ENCODE peak calls at places on chromosome 11, in four cellular contexts. Z is PC-9, E is right cardiac atrium, Q is RWPE1. C is an unnamed sample.

GRCh38 chr11:113896156-113896879 is 8.3 kb upstream of the HTR3B start:
- DNase-seq in Z (no peak), E (peak), Q (peak), C (no peak)

GRCh38 chr11:123137496-123138270 is 57.4 kb downstream of the CLMP start:
- DNase-seq in Z (no peak), E (peak), Q (no peak), C (no peak)

GRCh38 chr11:30511408-30511807 is 74.7 kb downstream of the MPPED2 start:
- DNase-seq in Z (no peak), E (no peak), Q (no peak), C (no peak)

GRCh38 chr11:43278302-43278956 is 33.4 kb upstream of the API5 start:
- DNase-seq in Z (no peak), E (no peak), Q (peak), C (no peak)

GRCh38 chr11:316891-317291 is 3.1 kb downstream of the IFITM1 start:
- DNase-seq in Z (no peak), E (no peak), Q (no peak), C (no peak)

GRCh38 chr11:43738600-43739409 is 58.3 kb downstream of the HSD17B12 start:
- DNase-seq in Z (peak), E (no peak), Q (peak), C (peak)

GRCh38 chr11:128531588-128531987 is 55.8 kb downstream of the ETS1 start:
- DNase-seq in Z (no peak), E (no peak), Q (no peak), C (no peak)

GRCh38 chr11:69985654-69986420 is 92.3 kb upstream of the ANO1 start:
- DNase-seq in Z (no peak), E (no peak), Q (no peak), C (no peak)

GRCh38 chr11:130118636-130119387 is 40.8 kb upstream of the ST14 start:
- DNase-seq in Z (no peak), E (no peak), Q (no peak), C (no peak)

GRCh38 chr11:8277691-8278090 is 14.0 kb upstream of the LMO1 start:
- DNase-seq in Z (no peak), E (no peak), Q (no peak), C (no peak)

GRCh38 chr11:35145249-35145648 is 6.3 kb downstream of the CD44 start:
- DNase-seq in Z (peak), E (no peak), Q (no peak), C (no peak)

GRCh38 chr11:64643258-64643881 is 52.4 kb downstream of the SLC22A12 start:
- DNase-seq in Z (no peak), E (peak), Q (no peak), C (no peak)

GRCh38 chr11:3087821-3088800 is 30.9 kb upstream of the CARS1 start:
- DNase-seq in Z (peak), E (no peak), Q (peak), C (no peak)

GRCh38 chr11:46119352-46120216 is 1.7 kb downstream of the PHF21A start:
- DNase-seq in Z (peak), E (peak), Q (peak), C (no peak)

GRCh38 chr11:62508336-62509058 is 38.1 kb downstream of the AHNAK start:
- DNase-seq in Z (peak), E (peak), Q (no peak), C (no peak)

GRCh38 chr11:92204731-92205130 is 19.9 kb upstream of the FAT3 start:
- DNase-seq in Z (no peak), E (peak), Q (no peak), C (no peak)

GRCh38 chr11:72707032-72707431 is 32.8 kb upstream of the PDE2A start:
- DNase-seq in Z (no peak), E (peak), Q (no peak), C (no peak)

GRCh38 chr11:83557638-83558037 is 271.5 kb upstream of the CCDC90B start:
- DNase-seq in Z (no peak), E (no peak), Q (no peak), C (no peak)

GRCh38 chr11:35077709-35078695 is 61.0 kb upstream of the CD44 start:
- DNase-seq in Z (peak), E (no peak), Q (peak), C (no peak)

GRCh38 chr11:32891657-32892354 is 805 bp upstream of the QSER1 start:
- DNase-seq in Z (no peak), E (no peak), Q (no peak), C (no peak)

GRCh38 chr11:2719831-2720603 is 20.2 kb upstream of the KCNQ1OT1 start:
- DNase-seq in Z (no peak), E (peak), Q (no peak), C (no peak)

GRCh38 chr11:29448246-29448877 is 568.5 kb downstream of the KCNA4 start:
- DNase-seq in Z (no peak), E (peak), Q (peak), C (no peak)

GRCh38 chr11:77455740-77456139 is 18.2 kb downstream of the PAK1 start:
- DNase-seq in Z (no peak), E (no peak), Q (no peak), C (no peak)

DNA sequence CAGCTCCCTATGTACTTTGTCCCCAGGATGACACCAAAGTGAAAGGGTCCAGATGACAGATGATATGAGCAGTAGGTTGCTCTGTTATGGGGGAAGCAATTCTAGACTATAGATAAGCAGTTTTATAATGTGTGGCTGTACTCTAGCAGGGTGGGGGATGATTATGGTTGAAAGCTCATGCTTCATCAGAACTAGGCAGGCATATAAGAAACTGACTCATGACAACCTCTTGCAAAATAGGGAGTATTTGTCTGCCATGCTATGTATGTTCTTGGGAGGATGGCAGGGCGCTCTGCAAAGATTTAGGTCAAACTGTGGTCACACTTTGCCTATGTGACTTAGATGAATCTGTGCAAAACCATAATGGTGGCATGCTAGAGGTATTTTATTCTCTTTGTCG is 158.3 kb upstream of the ZBED5 start:
- DNase-seq in Z (no peak), E (no peak), Q (no peak), C (no peak)
- H3K27ac ChIP-seq in Z (no peak), E (no peak), Q (no peak), C (no peak)

GRCh38 chr11:66555416-66555815 is 8.7 kb downstream of the ACTN3 start:
- DNase-seq in Z (no peak), E (no peak), Q (no peak), C (no peak)
- H3K27ac ChIP-seq in Z (no peak), E (no peak), Q (no peak), C (no peak)

GRCh38 chr11:20022363-20023081 is 137.8 kb downstream of the DBX1 start:
- DNase-seq in Z (no peak), E (peak), Q (no peak), C (no peak)

GRCh38 chr11:20021212-20021611 is 139.1 kb downstream of the DBX1 start:
- DNase-seq in Z (no peak), E (no peak), Q (no peak), C (no peak)

GRCh38 chr11:20024172-20024935 is 135.9 kb downstream of the DBX1 start:
- DNase-seq in Z (no peak), E (peak), Q (no peak), C (no peak)

GRCh38 chr11:20021771-20022362 is 138.4 kb downstream of the DBX1 start:
- DNase-seq in Z (no peak), E (no peak), Q (no peak), C (no peak)

GRCh38 chr11:20023082-20023426 is 137.2 kb downstream of the DBX1 start:
- DNase-seq in Z (no peak), E (no peak), Q (no peak), C (no peak)
- H3K27ac ChIP-seq in Z (no peak), E (no peak), Q (peak), C (peak)

GRCh38 chr11:76410771-76411423 is 29.8 kb downstream of the GVQW3 start:
- DNase-seq in Z (no peak), E (no peak), Q (no peak), C (no peak)

GRCh38 chr11:76408171-76408965 is 27.2 kb downstream of the GVQW3 start:
- DNase-seq in Z (no peak), E (no peak), Q (no peak), C (no peak)
- H3K27ac ChIP-seq in Z (no peak), E (no peak), Q (no peak), C (no peak)

DNA sequence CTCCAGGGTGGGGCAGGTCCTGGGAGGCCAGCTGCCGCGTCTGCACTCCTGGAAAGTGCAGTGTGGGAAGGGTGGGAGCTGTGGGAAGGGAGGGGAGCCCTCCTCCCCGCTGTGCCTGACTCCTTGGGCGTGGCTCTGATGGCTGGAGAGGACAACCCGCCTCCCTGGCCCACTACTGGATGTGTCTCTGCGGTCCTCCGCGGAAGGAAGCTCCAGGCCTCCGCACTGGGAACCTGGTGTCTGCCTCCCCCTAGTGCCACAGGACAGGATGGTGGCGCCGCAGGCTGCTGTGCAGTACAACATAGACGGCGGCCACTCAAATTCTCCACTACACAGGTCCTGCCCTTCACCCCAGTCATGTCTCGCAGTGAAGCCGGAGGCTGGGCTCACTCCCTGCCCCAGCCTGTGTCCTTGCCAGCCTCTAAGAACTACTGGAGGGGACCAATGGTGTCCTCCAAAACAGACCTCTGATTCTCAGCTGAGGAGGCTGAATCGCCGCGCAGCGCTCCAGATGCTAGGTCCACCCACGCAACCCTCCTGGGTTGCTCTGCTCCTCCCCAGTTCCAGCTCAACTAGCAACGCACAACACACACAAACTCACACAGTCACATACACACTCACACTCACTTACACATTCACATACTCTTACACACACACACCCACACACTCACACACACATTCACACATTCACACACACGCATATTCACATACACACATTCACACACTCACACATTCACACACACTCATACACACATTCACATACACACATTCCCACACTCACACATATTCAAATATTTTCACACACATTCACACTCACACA is 12.4 kb upstream of the DSCAML1 start:
- DNase-seq in Z (peak), E (peak), Q (peak), C (no peak)
- H3K27ac ChIP-seq in Z (no peak), E (no peak), Q (no peak), C (no peak)

DNA sequence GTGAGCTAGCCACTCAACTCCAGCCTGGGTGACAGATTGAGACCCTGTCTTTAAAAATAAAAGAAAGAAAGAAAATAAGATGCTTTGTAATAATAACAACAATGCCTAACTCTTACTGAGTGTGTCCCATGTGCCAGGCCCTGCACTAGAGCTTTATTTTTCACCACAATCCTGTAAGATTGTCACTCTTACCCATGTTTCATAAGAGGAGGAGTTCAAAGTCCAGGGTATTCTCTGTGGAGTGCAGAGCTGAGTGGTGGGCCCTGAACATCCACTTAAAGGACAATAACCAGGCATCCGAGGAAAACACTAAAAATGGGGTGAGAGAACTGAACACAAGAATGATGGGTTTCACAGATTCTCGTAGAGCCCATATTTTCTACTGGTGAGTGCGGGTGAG is 925 bp upstream of the C11orf52 start:
- DNase-seq in Z (no peak), E (no peak), Q (no peak), C (no peak)
- H3K27ac ChIP-seq in Z (peak), E (no peak), Q (no peak), C (no peak)

DNA sequence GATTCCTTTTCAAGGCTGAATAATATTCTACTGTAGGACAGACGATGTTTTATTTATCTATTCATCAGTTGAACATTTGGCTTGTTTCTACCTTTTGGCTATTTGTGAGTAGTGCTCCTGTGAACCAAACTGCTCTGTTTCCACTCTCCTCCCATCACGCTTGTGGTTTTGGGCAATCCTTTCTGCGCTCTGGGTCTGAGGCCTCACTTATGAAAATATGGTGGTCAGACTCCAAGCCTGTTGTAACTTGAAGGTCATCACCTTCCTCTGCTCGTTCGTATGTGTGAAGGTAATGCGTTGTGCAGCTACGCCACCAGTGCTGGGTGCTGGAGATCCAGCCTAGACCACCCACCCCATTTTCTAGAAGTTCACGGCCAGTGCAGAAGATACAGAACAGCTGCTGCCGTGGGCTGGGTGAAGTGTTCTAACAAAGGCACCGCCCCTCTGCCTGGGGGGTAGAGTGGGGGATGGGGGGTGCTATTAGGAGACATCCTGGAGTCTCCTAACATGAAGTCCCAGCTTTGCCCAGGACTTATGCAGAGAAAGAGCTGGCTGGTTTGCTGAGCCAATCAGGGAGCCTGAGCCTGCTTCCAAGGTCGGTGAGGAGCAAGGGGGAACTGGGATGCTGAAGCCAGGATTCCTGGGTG is 21.0 kb downstream of the PTPN5 start:
- DNase-seq in Z (no peak), E (no peak), Q (no peak), C (no peak)
- H3K27ac ChIP-seq in Z (no peak), E (no peak), Q (no peak), C (no peak)

GRCh38 chr11:75204012-75204674 is 36.4 kb upstream of the TPBGL start:
- DNase-seq in Z (no peak), E (no peak), Q (no peak), C (no peak)

GRCh38 chr11:75202195-75202594 is 38.4 kb upstream of the TPBGL start:
- DNase-seq in Z (no peak), E (no peak), Q (no peak), C (no peak)

GRCh38 chr11:75203138-75203537 is 37.4 kb upstream of the TPBGL start:
- DNase-seq in Z (no peak), E (no peak), Q (no peak), C (no peak)

GRCh38 chr11:75204685-75205667 is 35.6 kb upstream of the TPBGL start:
- DNase-seq in Z (peak), E (peak), Q (peak), C (peak)

DNA sequence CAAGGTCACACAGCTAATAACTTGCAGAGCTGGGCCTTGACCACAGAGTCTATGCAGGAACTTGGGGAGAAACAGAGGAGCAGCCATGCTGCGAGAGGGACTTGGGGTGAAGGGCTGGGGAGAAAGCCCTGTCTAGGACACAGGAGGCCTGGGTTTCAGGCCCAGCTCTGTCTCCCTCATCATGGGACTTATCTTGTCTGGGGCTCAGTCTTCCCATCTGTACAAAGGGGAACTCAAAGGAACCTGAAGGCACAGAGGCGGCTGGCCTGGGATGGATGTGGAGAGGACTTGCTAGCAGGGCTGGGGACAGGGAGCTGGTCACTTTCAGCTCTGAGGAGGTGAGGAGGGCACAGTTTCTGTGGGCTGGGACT is 36.9 kb upstream of the TPBGL start:
- DNase-seq in Z (no peak), E (no peak), Q (no peak), C (no peak)
- H3K27ac ChIP-seq in Z (no peak), E (no peak), Q (no peak), C (no peak)